ENCODE peak calls at places on chromosomes 6 and 20, in eight cellular contexts. I is renal cortical epithelial cell; X is activated T-helper 2 cell treated with anti-CD3 and anti-CD28 coated beads, Interferon-gamma antibody, Interleukin-2, Interleukin-4, amounts not matched to agents 10 μg/mL and 5 μg/mL and 100 μg/mL, durations not matched to agents 14 hours and 24 hours and 36 hours; Q is tibial nerve; A is GM12878; P is naive B cell; F is mesenteric fat pad; K is LoVo. V is an unnamed sample.

GRCh38 chr6:80366721-80367120 is 260.2 kb downstream of the BCKDHB start:
- DNase-seq in I (peak; percentile 23), F (no peak), Q (no peak), P (no peak), X (no peak), K (no peak), A (no peak), V (peak; percentile 62)

GRCh38 chr6:24445704-24446103 is 43.0 kb downstream of the MRS2 start:
- DNase-seq in Q (no peak), P (no peak), F (no peak), X (no peak), A (no peak), K (no peak), I (no peak), V (no peak)

GRCh38 chr20:47126374-47126705 is 230.2 kb downstream of the ZMYND8 start:
- DNase-seq in X (no peak), F (no peak), Q (no peak), K (no peak), P (no peak), I (no peak), A (no peak), V (peak; percentile 10)

GRCh38 chr20:13786143-13786828 is 1.5 kb downstream of the NDUFAF5 start:
- DNase-seq in F (no peak), Q (no peak), A (no peak), I (no peak), P (no peak), X (no peak), K (no peak), V (no peak)

GRCh38 chr6:155493694-155494143 is 38.1 kb upstream of the NOX3 start:
- DNase-seq in Q (peak; percentile 40), F (no peak), I (peak; percentile 100), X (no peak), P (no peak), A (peak; percentile 56), K (peak; percentile 66), V (peak; percentile 99)

GRCh38 chr20:64222273-64222672 is 33.3 kb upstream of the PCMTD2 start:
- DNase-seq in P (no peak), A (no peak), X (no peak), I (peak; percentile 73), F (no peak), K (no peak), Q (no peak), V (peak; percentile 12)

GRCh38 chr20:45306431-45306982 is at the start of gene RBPJL:
- DNase-seq in X (peak; percentile 31), I (no peak), A (no peak), P (peak; percentile 44), Q (no peak), F (no peak), K (no peak), V (no peak)

GRCh38 chr6:128339635-128340436 is 180.6 kb downstream of the PTPRK start:
- DNase-seq in X (no peak), I (no peak), P (no peak), K (no peak), A (no peak), F (no peak), Q (no peak), V (peak; percentile 27)

GRCh38 chr6:92538926-92539325 is 880.4 kb downstream of the EPHA7 start:
- DNase-seq in F (no peak), I (peak; percentile 57), A (no peak), Q (no peak), X (no peak), P (no peak), K (no peak), V (no peak)

GRCh38 chr6:15062311-15063252 is 183.3 kb upstream of the JARID2 start:
- DNase-seq in P (no peak), F (no peak), X (no peak), I (peak; percentile 59), K (no peak), Q (no peak), A (no peak), V (peak; percentile 92)

GRCh38 chr6:6569768-6570167 is 18.8 kb upstream of the LY86 start:
- DNase-seq in X (no peak), F (no peak), K (no peak), A (no peak), I (no peak), P (no peak), Q (no peak), V (no peak)

GRCh38 chr6:147947521-147947920 is 395.1 kb upstream of the SASH1 start:
- DNase-seq in X (no peak), A (no peak), P (no peak), I (peak; percentile 12), Q (peak; percentile 44), F (no peak), K (no peak), V (no peak)

GRCh38 chr20:35368616-35369423 is 43.0 kb downstream of the UQCC1 start:
- DNase-seq in X (no peak), A (no peak), Q (no peak), K (no peak), F (no peak), P (no peak), I (no peak), V (peak; percentile 32)

GRCh38 chr6:47098570-47098993 is 56.5 kb upstream of the ADGRF1 start:
- DNase-seq in P (no peak), Q (no peak), A (no peak), X (no peak), F (no peak), I (no peak), K (no peak), V (no peak)

GRCh38 chr20:16191496-16191895 is 381.8 kb downstream of the KIF16B start:
- DNase-seq in K (no peak), F (no peak), I (no peak), Q (no peak), P (no peak), A (no peak), X (no peak), V (no peak)

GRCh38 chr6:111957623-111958315 is 84.5 kb upstream of the FYN start:
- DNase-seq in Q (no peak), P (no peak), I (no peak), K (no peak), A (no peak), X (no peak), F (no peak), V (no peak)

GRCh38 chr20:50876816-50877215 is 54.4 kb downstream of the ADNP start:
- DNase-seq in P (no peak), F (peak; percentile 88), A (no peak), K (no peak), X (no peak), I (no peak), Q (no peak), V (no peak)

GRCh38 chr6:7188492-7188891 is 80.7 kb downstream of the RREB1 start:
- DNase-seq in K (no peak), X (no peak), I (no peak), F (no peak), Q (no peak), A (peak; percentile 57), P (peak; percentile 13), V (no peak)

GRCh38 chr6:117072134-117072533 is 193.2 kb upstream of the VGLL2 start:
- DNase-seq in I (peak; percentile 1), K (no peak), F (no peak), X (no peak), A (no peak), P (no peak), Q (no peak), V (no peak)

GRCh38 chr6:13239530-13240455 is 88.5 kb downstream of the TBC1D7 start:
- DNase-seq in F (no peak), Q (no peak), I (no peak), A (no peak), P (no peak), X (no peak), K (no peak), V (no peak)

GRCh38 chr20:3156811-3157619 is 2.6 kb downstream of the FASTKD5 start:
- DNase-seq in K (no peak), A (peak; percentile 55), Q (no peak), X (no peak), I (no peak), P (no peak), F (no peak), V (no peak)

GRCh38 chr6:903746-904145 is 210.8 kb upstream of the EXOC2 start:
- DNase-seq in I (peak; percentile 55), K (no peak), Q (no peak), P (no peak), A (no peak), X (no peak), F (no peak), V (peak; percentile 52)

GRCh38 chr6:2632368-2632767 is 118.4 kb downstream of the MYLK4 start:
- DNase-seq in A (no peak), X (no peak), F (no peak), Q (no peak), P (no peak), K (no peak), I (no peak), V (peak; percentile 63)

GRCh38 chr6:37127961-37128862 is 41.7 kb upstream of the PIM1 start:
- DNase-seq in K (peak; percentile 75), P (no peak), I (peak; percentile 59), A (no peak), F (no peak), Q (no peak), X (no peak), V (peak; percentile 77)

GRCh38 chr6:164507197-164507957 is 802.0 kb downstream of the C6orf118 start:
- DNase-seq in A (peak; percentile 77), P (no peak), K (no peak), X (no peak), F (no peak), I (peak; percentile 41), Q (no peak), V (no peak)

GRCh38 chr6:159777240-159777904 is 12.0 kb downstream of the TCP1 start:
- DNase-seq in A (no peak), P (no peak), K (no peak), I (no peak), X (no peak), Q (no peak), F (no peak), V (no peak)

GRCh38 chr20:17841751-17842191 is 126.8 kb downstream of the SNX5 start:
- DNase-seq in I (no peak), P (no peak), A (no peak), F (no peak), K (no peak), X (no peak), Q (peak; percentile 58), V (peak; percentile 76)

GRCh38 chr6:53837875-53838806 is 43.3 kb downstream of the LRRC1 start:
- DNase-seq in F (no peak), K (no peak), Q (no peak), A (no peak), X (no peak), I (peak; percentile 68), P (no peak), V (peak; percentile 34)

GRCh38 chr6:167532410-167533294 is 207.8 kb downstream of the TTLL2 start:
- DNase-seq in K (no peak), Q (no peak), I (no peak), P (no peak), X (no peak), F (no peak), A (no peak), V (no peak)

GRCh38 chr20:13223731-13224130 is 2.7 kb downstream of the ISM1 start:
- DNase-seq in P (no peak), X (no peak), Q (no peak), I (no peak), A (no peak), F (no peak), K (no peak), V (no peak)

GRCh38 chr20:38043512-38044300 is 10.2 kb downstream of the RPRD1B start:
- DNase-seq in A (no peak), K (no peak), P (no peak), F (no peak), Q (no peak), X (no peak), I (peak; percentile 84), V (peak; percentile 78)

GRCh38 chr20:23490817-23491216 is at the start of gene CST8:
- DNase-seq in X (no peak), I (no peak), P (no peak), A (no peak), Q (no peak), K (no peak), F (no peak), V (no peak)

GRCh38 chr6:34663887-34664269 is 32.7 kb downstream of the ILRUN start:
- DNase-seq in P (no peak), A (no peak), Q (no peak), K (no peak), X (no peak), F (no peak), I (peak; percentile 44), V (no peak)

GRCh38 chr6:46963626-46964025 is 41.9 kb upstream of the ADGRF5 start:
- DNase-seq in P (no peak), F (no peak), K (no peak), Q (no peak), A (no peak), X (no peak), I (peak; percentile 19), V (peak; percentile 30)

V was measured in astrocyte of the spinal cord.